ENCODE peak calls at places on chromosomes 11 and 22, in six cellular contexts. J is GM13977, T is left lung, D is fibroblast of lung, H is IMR-90, N is choroid plexus epithelial cell. A is an unnamed sample.
A peak's percentile ranks its signal among the peaks of the same experiment; 100 is the strongest.

GRCh38 chr22:27133951-27134664 is 476.7 kb downstream of the MIAT start:
- DNase-seq in J (peak; percentile 44), T (peak; percentile 56), D (peak; percentile 81), H (peak; percentile 86), N (peak; percentile 90), A (peak; percentile 82)

GRCh38 chr22:25409240-25409639 is 155.2 kb upstream of the GRK3 start:
- DNase-seq in J (no peak), T (no peak), D (no peak), H (no peak), N (no peak), A (no peak)

GRCh38 chr22:44098966-44099530 is 74.9 kb downstream of the PARVB start:
- DNase-seq in J (no peak), T (no peak), D (no peak), H (no peak), N (no peak), A (no peak)

GRCh38 chr11:107563702-107564101 is 1.8 kb downstream of the ALKBH8 start:
- DNase-seq in J (peak; percentile 28), T (no peak), D (peak; percentile 69), H (peak; percentile 66), N (peak; percentile 75), A (peak; percentile 71)

GRCh38 chr11:133797542-133797941 is 47.8 kb downstream of the SPATA19 start:
- DNase-seq in J (no peak), T (no peak), D (no peak), H (no peak), N (no peak), A (no peak)

GRCh38 chr11:68593441-68593840 is 90.9 kb upstream of the GAL start:
- DNase-seq in J (no peak), T (no peak), D (no peak), H (no peak), N (no peak), A (no peak)

GRCh38 chr11:77542296-77542695 is 47.5 kb upstream of the AQP11 start:
- DNase-seq in J (no peak), T (no peak), D (peak; percentile 36), H (peak; percentile 78), N (peak; percentile 45), A (peak; percentile 32)

GRCh38 chr11:96219981-96220623 is 122.9 kb downstream of the MAML2 start:
- DNase-seq in J (no peak), T (no peak), D (peak; percentile 56), H (peak; percentile 62), N (peak; percentile 69), A (peak; percentile 75)

GRCh38 chr11:120182357-120182756 is 28.5 kb upstream of the OAF start:
- DNase-seq in J (no peak), T (no peak), D (no peak), H (no peak), N (no peak), A (no peak)

GRCh38 chr22:31185056-31185455 is 25.1 kb downstream of the RNF185 start:
- DNase-seq in J (no peak), T (no peak), D (peak; percentile 65), H (peak; percentile 62), N (peak; percentile 53), A (no peak)

GRCh38 chr11:55474321-55474720 is 79.9 kb upstream of the OR4C15 start:
- DNase-seq in J (no peak), T (no peak), D (no peak), H (no peak), N (no peak), A (no peak)
- TF ChIP-seq CTCF in J (no peak), T (no peak), D (no peak), H (no peak), N (no peak), A (no peak)

DNA sequence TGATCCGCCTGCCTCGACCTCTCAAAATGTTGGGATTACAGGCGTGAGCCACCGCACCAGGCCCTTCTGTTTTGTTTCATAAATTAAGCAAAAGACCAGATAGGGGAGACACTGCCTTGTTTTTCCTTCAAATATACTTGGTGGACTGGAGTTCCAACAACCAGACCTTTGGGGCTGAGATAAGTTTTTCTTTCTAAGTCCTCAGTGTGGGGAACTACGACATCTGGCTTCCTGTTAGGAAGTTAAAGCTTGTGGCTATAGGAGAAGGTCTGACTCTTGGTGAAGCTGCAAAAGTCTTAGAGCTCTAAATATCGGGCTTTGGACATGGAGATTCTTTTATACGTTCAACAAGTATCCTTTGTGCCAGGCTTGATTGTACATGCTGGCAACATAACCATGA is 64.1 kb upstream of the EED start:
- DNase-seq in J (no peak), T (no peak), D (no peak), H (no peak), N (no peak), A (no peak)
- TF ChIP-seq CTCF in J (no peak), T (no peak), D (no peak), H (no peak), N (no peak), A (no peak)

DNA sequence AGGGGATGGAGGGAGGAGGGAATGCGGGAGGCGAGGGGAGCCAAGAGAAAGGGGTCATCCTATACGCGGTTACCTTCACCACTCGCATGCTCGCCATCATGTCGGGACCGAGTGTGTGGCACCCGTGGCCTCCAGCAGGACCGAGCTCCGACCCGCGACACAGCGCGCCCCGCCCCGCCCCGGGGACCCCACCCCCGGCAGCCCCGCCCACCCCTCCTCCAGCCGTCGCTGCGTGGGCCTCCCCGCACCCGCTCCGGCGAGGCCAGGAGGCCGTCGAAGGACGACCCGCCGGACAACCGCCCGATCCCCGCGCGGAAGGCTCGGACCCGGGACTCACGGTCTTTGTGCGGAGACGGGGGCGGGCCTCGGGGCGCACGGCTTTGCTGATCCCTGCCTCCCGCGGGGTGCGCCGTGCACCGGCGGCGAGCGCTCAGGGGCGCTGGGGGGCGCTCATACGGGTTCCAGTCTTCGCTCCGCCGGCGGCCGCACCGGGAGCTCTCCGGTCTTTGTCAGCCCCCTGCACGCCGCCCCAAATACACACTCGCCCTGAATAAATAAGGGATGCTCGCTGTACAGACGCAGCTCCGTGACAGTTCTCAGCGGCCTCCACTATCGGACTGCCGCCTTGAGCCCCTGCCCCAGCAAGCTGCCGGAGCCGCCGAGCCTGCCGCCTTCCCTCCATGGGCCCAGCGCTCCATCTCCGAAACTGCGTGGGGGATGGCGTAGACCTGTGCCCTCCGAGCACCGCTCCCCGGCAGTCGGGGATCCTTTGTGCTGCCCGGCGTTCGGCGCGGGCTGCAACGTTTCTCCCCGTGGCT is at the start of gene UBE2L6:
- DNase-seq in J (peak; percentile 87), T (peak; percentile 87), D (peak; percentile 32), H (no peak), N (peak; percentile 30), A (no peak)
- TF ChIP-seq CTCF in J (peak; percentile 74), T (peak; percentile 87), D (no peak), H (peak; percentile 39), N (no peak), A (no peak)

GRCh38 chr22:39428597-39429071 is 28.2 kb upstream of the MGAT3 start:
- DNase-seq in J (no peak), T (no peak), D (no peak), H (no peak), N (peak; percentile 92), A (no peak)
- TF ChIP-seq CTCF in J (no peak), T (no peak), D (no peak), H (no peak), N (peak; percentile 25), A (no peak)

DNA sequence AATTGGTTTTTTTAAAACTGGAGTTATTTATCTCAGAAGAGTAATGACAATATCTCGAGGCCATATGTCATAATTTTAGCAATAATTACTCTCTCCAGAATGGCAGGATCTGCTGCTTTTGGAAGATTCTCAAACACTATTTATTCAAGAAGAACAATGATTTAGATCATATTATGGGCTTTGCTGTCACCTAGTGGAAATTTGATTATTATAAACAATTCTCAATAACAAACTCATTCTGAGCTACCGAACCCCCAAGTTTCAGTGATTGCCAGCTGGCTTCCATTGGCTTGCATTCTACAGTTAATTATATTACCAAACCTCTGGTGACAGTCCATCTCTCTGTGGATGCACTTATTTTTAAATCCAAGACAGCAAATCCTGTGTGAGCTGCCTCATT is 27.9 kb upstream of the SLC36A4 start:
- DNase-seq in J (peak; percentile 19), T (no peak), D (peak; percentile 58), H (peak; percentile 16), N (peak; percentile 59), A (peak; percentile 48)
- TF ChIP-seq CTCF in J (peak; percentile 21), T (no peak), D (peak; percentile 16), H (peak; percentile 52), N (peak; percentile 38), A (peak; percentile 22)

GRCh38 chr11:73404048-73404447 is 27.8 kb downstream of the RELT start:
- DNase-seq in J (no peak), T (peak; percentile 74), D (peak; percentile 44), H (peak; percentile 40), N (peak; percentile 85), A (peak; percentile 72)
- TF ChIP-seq CTCF in J (peak; percentile 36), T (peak; percentile 57), D (peak; percentile 89), H (peak; percentile 60), N (peak; percentile 94), A (peak; percentile 85)

GRCh38 chr11:63369165-63369970 is at the start of gene SLC22A9:
- DNase-seq in J (no peak), T (no peak), D (no peak), H (no peak), N (no peak), A (no peak)
- TF ChIP-seq CTCF in J (no peak), T (no peak), D (no peak), H (no peak), N (no peak), A (no peak)

DNA sequence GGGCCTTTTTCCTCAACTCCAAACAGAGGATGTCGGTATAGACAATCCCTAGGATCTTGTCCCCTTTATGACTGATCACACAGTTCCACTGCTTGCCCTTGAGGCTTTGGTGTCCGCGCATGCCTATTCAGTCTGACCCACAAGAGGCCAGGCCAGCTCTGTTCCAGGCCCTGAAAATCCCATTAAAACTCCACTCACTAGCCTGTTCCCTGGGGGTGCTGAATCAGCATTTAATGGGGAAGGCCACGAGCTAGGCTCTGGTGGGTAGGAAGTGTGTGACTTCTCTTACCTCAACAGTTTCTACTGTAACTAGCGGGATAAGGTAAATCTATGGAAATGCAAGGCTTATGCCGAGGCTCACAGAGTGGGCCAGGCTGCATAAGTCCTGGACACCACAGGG is 117.7 kb downstream of the PTPRJ start:
- DNase-seq in J (no peak), T (no peak), D (no peak), H (no peak), N (no peak), A (no peak)
- TF ChIP-seq CTCF in J (no peak), T (no peak), D (no peak), H (no peak), N (no peak), A (no peak)

A was measured in fibroblast of pulmonary artery.